ENCODE peak calls at places on chromosomes 11 and 22, in five cellular contexts. Y is tibial nerve, Z is right cardiac atrium, Q is sigmoid colon, P is pancreas. M is an unnamed sample.

GRCh38 chr22:41230399-41230785 is 10.3 kb downstream of the CHADL start:
- DNase-seq in Z (no peak), P (no peak), Q (no peak), Y (no peak), M (peak; percentile 23)

GRCh38 chr11:116782728-116783127 is 5.1 kb downstream of the ZPR1 start:
- DNase-seq in P (no peak), Y (no peak), Q (no peak), Z (no peak), M (peak; percentile 89)

GRCh38 chr22:50436134-50436830 is 38.6 kb downstream of the SBF1 start:
- DNase-seq in Z (no peak), Q (no peak), P (no peak), Y (no peak), M (peak; percentile 58)

GRCh38 chr11:4626207-4627105 is 10.8 kb upstream of the OR51D1 start:
- DNase-seq in Q (peak; percentile 74), Z (no peak), P (no peak), Y (no peak), M (no peak)

GRCh38 chr22:30000566-30000965 is 79.7 kb upstream of the HORMAD2 start:
- DNase-seq in Q (no peak), P (no peak), Y (no peak), Z (no peak), M (peak; percentile 82)

GRCh38 chr11:29957406-29957805 is 59.4 kb downstream of the KCNA4 start:
- DNase-seq in P (no peak), Q (no peak), Y (no peak), Z (no peak), M (no peak)

GRCh38 chr11:67053896-67054850 is 2.5 kb upstream of the RHOD start:
- DNase-seq in Z (peak; percentile 59), Y (no peak), Q (no peak), P (peak; percentile 60), M (peak; percentile 100)

GRCh38 chr22:46446799-46447198 is 90.6 kb downstream of the CELSR1 start:
- DNase-seq in P (no peak), Z (no peak), Y (no peak), Q (no peak), M (peak; percentile 75)

GRCh38 chr11:22193348-22194051 is 615 bp downstream of the ANO5 start:
- DNase-seq in P (peak; percentile 14), Q (peak; percentile 64), Y (no peak), Z (peak; percentile 74), M (peak; percentile 76)

GRCh38 chr11:77471520-77472234 is 2.2 kb downstream of the PAK1 start:
- DNase-seq in Y (no peak), P (peak; percentile 63), Q (no peak), Z (no peak), M (no peak)

GRCh38 chr11:117186431-117186761 is 7.9 kb downstream of the SIDT2 start:
- DNase-seq in Z (no peak), Q (peak; percentile 49), P (no peak), Y (peak; percentile 3), M (peak; percentile 31)

GRCh38 chr11:125401235-125401634 is 94.8 kb downstream of the FEZ1 start:
- DNase-seq in Z (no peak), Y (no peak), P (no peak), Q (no peak), M (no peak)

GRCh38 chr11:78390809-78391208 is 26.8 kb downstream of the GAB2 start:
- DNase-seq in Q (no peak), Y (no peak), Z (no peak), P (no peak), M (no peak)

GRCh38 chr11:116262370-116262769 is 510.4 kb downstream of the BUD13 start:
- DNase-seq in Q (no peak), Z (no peak), P (no peak), Y (no peak), M (no peak)

GRCh38 chr22:26367402-26368245 is 61.4 kb upstream of the ASPHD2 start:
- DNase-seq in Q (no peak), Y (no peak), P (peak; percentile 13), Z (no peak), M (peak; percentile 86)

GRCh38 chr11:26905368-26905767 is 88.5 kb upstream of the FIBIN start:
- DNase-seq in Q (no peak), Z (no peak), P (no peak), Y (no peak), M (peak; percentile 22)

GRCh38 chr11:35418847-35419712 is at the start of gene SLC1A2:
- DNase-seq in Y (no peak), P (no peak), Q (no peak), Z (peak; percentile 68), M (peak; percentile 84)

GRCh38 chr22:30261134-30261533 is 5.5 kb downstream of the OSM start:
- DNase-seq in P (no peak), Y (no peak), Z (no peak), Q (no peak), M (peak; percentile 85)

GRCh38 chr11:31131760-31132159 is 237.8 kb downstream of the DCDC1 start:
- DNase-seq in Z (no peak), Q (no peak), Y (no peak), P (no peak), M (no peak)
- H3K27ac ChIP-seq in Z (no peak overlapping the region), Q (no peak overlapping the region), Y (no peak overlapping the region), P (no peak overlapping the region), M (no peak overlapping the region)

GRCh38 chr22:36236338-36237319 is 2.7 kb downstream of the APOL2 start:
- DNase-seq in Q (no peak), Y (no peak), Z (no peak), P (no peak), M (no peak)
- H3K27ac ChIP-seq in Q (peak overlapping the region; percentile 90), Y (peak overlapping the region; percentile 95), Z (no peak overlapping the region), P (no peak overlapping the region), M (peak overlapping the region; percentile 82)

GRCh38 chr11:134120921-134121526 is 52.2 kb downstream of the JAM3 start:
- DNase-seq in Q (peak; percentile 75), Z (peak; percentile 65), Y (no peak), P (no peak), M (peak; percentile 73)

GRCh38 chr11:134126197-134126822 is 57.4 kb downstream of the JAM3 start:
- DNase-seq in P (no peak), Q (no peak), Y (no peak), Z (no peak), M (peak; percentile 93)

GRCh38 chr11:134125507-134125906 is 56.6 kb downstream of the JAM3 start:
- DNase-seq in P (no peak), Q (no peak), Z (no peak), Y (no peak), M (peak; percentile 67)

GRCh38 chr11:134120143-134120850 is 51.4 kb downstream of the JAM3 start:
- DNase-seq in P (no peak), Q (peak; percentile 91), Z (peak; percentile 61), Y (no peak), M (peak; percentile 88)

DNA sequence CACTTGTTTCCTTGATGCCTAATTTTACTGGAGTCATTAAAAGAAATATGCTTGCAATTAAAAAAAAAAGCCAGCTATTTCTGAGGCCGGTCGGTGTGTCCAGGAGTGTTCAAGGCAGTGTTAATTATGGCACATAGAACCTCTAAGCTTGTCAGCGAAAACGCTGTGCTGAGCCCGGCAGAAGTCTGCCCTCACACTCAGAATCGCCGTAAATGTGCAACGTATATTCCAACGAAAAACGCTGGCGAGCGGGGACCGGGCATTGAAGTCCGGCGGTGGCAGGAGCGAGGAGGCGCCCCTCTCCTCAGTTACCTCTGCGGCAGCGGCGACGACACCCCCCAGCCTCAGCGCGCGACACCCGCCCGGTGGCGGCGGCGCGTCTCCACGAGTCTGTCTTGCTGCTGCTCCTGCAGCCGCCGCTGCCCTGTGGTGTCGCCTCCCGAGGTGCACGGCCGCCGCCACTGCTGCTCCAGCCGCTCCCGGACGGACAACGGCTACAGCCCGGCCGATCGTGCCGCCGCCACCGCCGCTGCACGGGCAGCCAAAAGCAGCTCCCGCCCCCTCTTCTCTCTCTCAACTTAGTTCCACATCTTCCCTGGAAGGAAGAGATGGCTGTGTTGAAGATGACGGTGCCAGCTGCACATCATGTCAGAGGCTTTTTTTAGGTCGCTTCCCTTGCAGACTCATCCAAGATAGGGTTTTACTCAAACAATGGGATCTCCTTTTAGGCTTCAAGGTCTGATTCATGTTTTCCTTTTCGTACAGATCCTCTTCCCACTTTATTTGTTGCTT is 56.0 kb downstream of the JAM3 start:
- DNase-seq in Y (peak; percentile 40), Q (peak; percentile 75), P (peak; percentile 18), Z (peak; percentile 82), M (peak; percentile 86)
- H3K27ac ChIP-seq in Y (no peak overlapping the region), Q (peak overlapping the region; percentile 81), P (no peak overlapping the region), Z (peak overlapping the region; percentile 24), M (peak overlapping the region; percentile 60)

DNA sequence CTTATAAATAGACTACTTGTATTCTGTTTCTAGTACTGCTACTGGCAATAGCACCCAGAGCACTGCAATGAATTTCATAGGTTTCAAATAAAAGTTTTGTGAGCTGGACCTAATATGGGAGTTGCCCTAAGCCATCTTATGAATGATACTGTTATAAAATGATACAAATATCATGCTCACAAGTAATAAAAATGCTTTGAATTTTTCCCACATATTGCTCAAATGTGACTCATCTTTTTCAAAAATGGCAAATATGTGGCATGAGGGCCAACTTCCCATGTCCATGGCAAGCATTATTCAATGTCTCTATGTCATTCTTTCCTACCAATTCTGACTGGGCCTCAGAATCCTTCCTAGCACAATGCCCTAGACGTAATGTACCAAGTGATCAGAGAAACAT is 137.6 kb downstream of the TRPC6 start:
- DNase-seq in P (no peak), Y (no peak), Z (no peak), Q (no peak), M (peak; percentile 22)
- H3K27ac ChIP-seq in P (no peak overlapping the region), Y (no peak overlapping the region), Z (no peak overlapping the region), Q (peak overlapping the region; percentile 29), M (peak overlapping the region; percentile 87)

GRCh38 chr22:37563153-37564081 is 3.1 kb downstream of the CDC42EP1 start:
- DNase-seq in P (peak; percentile 90), Z (peak; percentile 82), Y (peak; percentile 68), Q (peak; percentile 94), M (peak; percentile 99)

GRCh38 chr22:37566329-37566837 is 6.1 kb downstream of the CDC42EP1 start:
- DNase-seq in Y (no peak), Q (no peak), P (no peak), Z (peak; percentile 73), M (peak; percentile 53)

GRCh38 chr22:37565830-37566229 is 5.5 kb downstream of the CDC42EP1 start:
- DNase-seq in Z (no peak), Q (no peak), P (no peak), Y (no peak), M (peak; percentile 51)

GRCh38 chr22:37562049-37562784 is 1.9 kb downstream of the CDC42EP1 start:
- DNase-seq in Z (no peak), Q (no peak), P (peak; percentile 52), Y (no peak), M (peak; percentile 75)

GRCh38 chr22:37564111-37564711 is 3.9 kb downstream of the CDC42EP1 start:
- DNase-seq in Z (no peak), Y (no peak), Q (no peak), P (no peak), M (peak; percentile 82)
- H3K27ac ChIP-seq in Z (peak overlapping the region; percentile 78), Y (peak overlapping the region; percentile 97), Q (peak overlapping the region; percentile 94), P (peak overlapping the region; percentile 98), M (peak overlapping the region; percentile 76)

M was measured in osteoblast.